ENCODE peak calls at places on chromosomes 5 and 9, in seven cellular contexts. O, V, G, R, A, L and C are unnamed samples.

GRCh38 chr5:68662804-68663307 is 431.0 kb upstream of the SLC30A5 start:
- DNase-seq in O (no peak), V (no peak), G (no peak), R (no peak), A (no peak), L (no peak), C (no peak)

GRCh38 chr5:161544350-161544765 is 2.2 kb downstream of the GABRB2 start:
- DNase-seq in O (peak), V (no peak), G (peak), R (peak), A (peak), L (peak), C (peak)

GRCh38 chr9:120477534-120478001 is 102.4 kb downstream of the CDK5RAP2 start:
- DNase-seq in O (peak), V (no peak), G (peak), R (no peak), A (peak), L (peak), C (peak)

GRCh38 chr5:55222819-55223124 is 4.3 kb downstream of the MCIDAS start:
- DNase-seq in O (no peak), V (no peak), G (no peak), R (no peak), A (no peak), L (no peak), C (no peak)

GRCh38 chr5:141001854-141002666 is 35.8 kb downstream of the PCDHAC2 start:
- DNase-seq in O (no peak), V (no peak), G (no peak), R (no peak), A (peak), L (peak), C (no peak)

GRCh38 chr9:87853289-87853688 is 29.4 kb upstream of the SPATA31E1 start:
- DNase-seq in O (no peak), V (no peak), G (no peak), R (no peak), A (no peak), L (no peak), C (no peak)

GRCh38 chr9:22307013-22307711 is 139.5 kb upstream of the DMRTA1 start:
- DNase-seq in O (peak), V (no peak), G (peak), R (no peak), A (no peak), L (peak), C (no peak)

GRCh38 chr5:117161718-117162386 is 587.2 kb upstream of the SEMA6A start:
- DNase-seq in O (no peak), V (no peak), G (no peak), R (no peak), A (no peak), L (no peak), C (no peak)

GRCh38 chr5:14706615-14707021 is 42.1 kb downstream of the OTULIN start:
- DNase-seq in O (peak), V (peak), G (peak), R (peak), A (peak), L (peak), C (peak)

GRCh38 chr5:135391869-135392255 is 7.2 kb downstream of the MACROH2A1 start:
- DNase-seq in O (no peak), V (no peak), G (no peak), R (no peak), A (no peak), L (no peak), C (no peak)

GRCh38 chr5:135269828-135270545 is 129.0 kb downstream of the MACROH2A1 start:
- DNase-seq in O (no peak), V (no peak), G (peak), R (no peak), A (peak), L (no peak), C (no peak)

GRCh38 chr9:75170898-75171360 is 82.6 kb downstream of the OSTF1 start:
- DNase-seq in O (peak), V (no peak), G (peak), R (no peak), A (no peak), L (no peak), C (no peak)

GRCh38 chr9:120985759-120986353 is 59.3 kb upstream of the TRAF1 start:
- DNase-seq in O (no peak), V (no peak), G (peak), R (no peak), A (peak), L (peak), C (peak)

GRCh38 chr5:147483961-147484707 is 25.7 kb downstream of the DPYSL3 start:
- DNase-seq in O (no peak), V (no peak), G (peak), R (no peak), A (peak), L (no peak), C (no peak)

GRCh38 chr5:53166101-53166500 is 56.5 kb upstream of the MOCS2 start:
- DNase-seq in O (no peak), V (no peak), G (no peak), R (no peak), A (no peak), L (no peak), C (peak)

GRCh38 chr5:27592231-27592630 is 553.8 kb upstream of the CDH9 start:
- DNase-seq in O (no peak), V (no peak), G (peak), R (no peak), A (peak), L (no peak), C (no peak)

GRCh38 chr9:119078015-119078414 is 291.2 kb downstream of the BRINP1 start:
- DNase-seq in O (no peak), V (no peak), G (no peak), R (no peak), A (no peak), L (no peak), C (no peak)

GRCh38 chr9:125141251-125141650 is 2.1 kb downstream of the SCAI start:
- DNase-seq in O (no peak), V (no peak), G (peak), R (no peak), A (no peak), L (no peak), C (no peak)

GRCh38 chr9:28051559-28051958 is 478.3 kb upstream of the C9orf72 start:
- DNase-seq in O (no peak), V (no peak), G (peak), R (no peak), A (peak), L (no peak), C (no peak)

GRCh38 chr5:119484884-119485283 is 32.6 kb downstream of the HSD17B4 start:
- DNase-seq in O (no peak), V (no peak), G (no peak), R (no peak), A (no peak), L (no peak), C (no peak)

GRCh38 chr9:131404987-131405386 is 11.1 kb downstream of the PRRC2B start:
- DNase-seq in O (no peak), V (no peak), G (no peak), R (no peak), A (no peak), L (no peak), C (no peak)

GRCh38 chr9:19800884-19801283 is 12.0 kb upstream of the SLC24A2 start:
- DNase-seq in O (no peak), V (no peak), G (no peak), R (no peak), A (no peak), L (no peak), C (no peak)